ENCODE peak calls at places on chromosomes 5 and 9, in five cellular contexts. One of them, this sample, is unnamed.

GRCh38 chr5:95347516-95348140 is 43.5 kb upstream of the FAM81B start:
- DNase-seq in iris pigment epithelial cell: no peak
- DNase-seq in NCI-H82: no peak
- DNase-seq in hippocampal formation: no peak
- DNase-seq in NCI-H1694: peak; percentile 36
- DNase-seq in this sample: no peak

GRCh38 chr5:136963521-136963920 is 535.6 kb downstream of the SPOCK1 start:
- DNase-seq in hippocampal formation: no peak
- DNase-seq in iris pigment epithelial cell: no peak
- DNase-seq in NCI-H82: no peak
- DNase-seq in NCI-H1694: no peak
- DNase-seq in this sample: no peak

GRCh38 chr5:146919304-146919703 is 40.7 kb upstream of the PPP2R2B start:
- DNase-seq in NCI-H1694: no peak
- DNase-seq in iris pigment epithelial cell: no peak
- DNase-seq in NCI-H82: no peak
- DNase-seq in hippocampal formation: no peak
- DNase-seq in this sample: no peak

GRCh38 chr9:8095531-8096223 is 296.1 kb upstream of the DMAC1 start:
- DNase-seq in NCI-H82: no peak
- DNase-seq in NCI-H1694: no peak
- DNase-seq in hippocampal formation: no peak
- DNase-seq in iris pigment epithelial cell: no peak
- DNase-seq in this sample: no peak

GRCh38 chr9:129962889-129963703 is 79.9 kb downstream of the FNBP1 start:
- DNase-seq in iris pigment epithelial cell: peak; percentile 71
- DNase-seq in hippocampal formation: peak; percentile 37
- DNase-seq in NCI-H1694: no peak
- DNase-seq in NCI-H82: no peak
- DNase-seq in this sample: peak; percentile 61

GRCh38 chr5:150656191-150657132 is 4.6 kb upstream of the MYOZ3 start:
- DNase-seq in NCI-H1694: no peak
- DNase-seq in iris pigment epithelial cell: no peak
- DNase-seq in NCI-H82: peak; percentile 80
- DNase-seq in hippocampal formation: peak; percentile 37
- DNase-seq in this sample: peak; percentile 49

GRCh38 chr5:116546033-116546742 is 28.4 kb downstream of the SEMA6A start:
- DNase-seq in NCI-H1694: no peak
- DNase-seq in NCI-H82: no peak
- DNase-seq in hippocampal formation: no peak
- DNase-seq in iris pigment epithelial cell: no peak
- DNase-seq in this sample: no peak

GRCh38 chr9:96490534-96491078 is 40.6 kb downstream of the HABP4 start:
- DNase-seq in NCI-H1694: no peak
- DNase-seq in hippocampal formation: no peak
- DNase-seq in NCI-H82: no peak
- DNase-seq in iris pigment epithelial cell: no peak
- DNase-seq in this sample: no peak

GRCh38 chr9:107935931-107936330 is 446.4 kb upstream of the KLF4 start:
- DNase-seq in hippocampal formation: no peak
- DNase-seq in NCI-H82: no peak
- DNase-seq in iris pigment epithelial cell: no peak
- DNase-seq in NCI-H1694: no peak
- DNase-seq in this sample: no peak

GRCh38 chr5:2708751-2709150 is 42.7 kb downstream of the IRX2 start:
- DNase-seq in NCI-H82: no peak
- DNase-seq in iris pigment epithelial cell: no peak
- DNase-seq in NCI-H1694: no peak
- DNase-seq in hippocampal formation: no peak
- DNase-seq in this sample: no peak

GRCh38 chr9:129336601-129337286 is 158.7 kb upstream of the IER5L start:
- DNase-seq in hippocampal formation: peak; percentile 26
- DNase-seq in NCI-H1694: no peak
- DNase-seq in iris pigment epithelial cell: peak; percentile 69
- DNase-seq in NCI-H82: no peak
- DNase-seq in this sample: no peak

GRCh38 chr9:116124472-116125040 is 29.0 kb upstream of the PAPPA start:
- DNase-seq in NCI-H1694: no peak
- DNase-seq in iris pigment epithelial cell: peak; percentile 88
- DNase-seq in hippocampal formation: no peak
- DNase-seq in NCI-H82: no peak
- DNase-seq in this sample: no peak

GRCh38 chr9:93956183-93956784 is 1.1 kb upstream of the BARX1 start:
- DNase-seq in hippocampal formation: no peak
- DNase-seq in NCI-H82: no peak
- DNase-seq in NCI-H1694: no peak
- DNase-seq in iris pigment epithelial cell: no peak
- DNase-seq in this sample: no peak

GRCh38 chr9:4829956-4830355 is 37.2 kb downstream of the RCL1 start:
- DNase-seq in iris pigment epithelial cell: peak; percentile 66
- DNase-seq in NCI-H1694: no peak
- DNase-seq in hippocampal formation: no peak
- DNase-seq in NCI-H82: no peak
- DNase-seq in this sample: peak; percentile 50

GRCh38 chr9:127540664-127541041 is 71.4 kb upstream of the STXBP1 start:
- DNase-seq in hippocampal formation: no peak
- DNase-seq in iris pigment epithelial cell: no peak
- DNase-seq in NCI-H82: no peak
- DNase-seq in NCI-H1694: no peak
- DNase-seq in this sample: no peak

GRCh38 chr9:22307013-22307711 is 139.5 kb upstream of the DMRTA1 start:
- DNase-seq in NCI-H1694: peak; percentile 68
- DNase-seq in hippocampal formation: peak; percentile 59
- DNase-seq in iris pigment epithelial cell: peak; percentile 80
- DNase-seq in NCI-H82: peak; percentile 84
- DNase-seq in this sample: peak; percentile 75

GRCh38 chr9:112051812-112052211 is 123.3 kb downstream of the SUSD1 start:
- DNase-seq in NCI-H1694: no peak
- DNase-seq in iris pigment epithelial cell: no peak
- DNase-seq in hippocampal formation: peak; percentile 14
- DNase-seq in NCI-H82: no peak
- DNase-seq in this sample: peak; percentile 80

GRCh38 chr9:93252781-93253530 is 69.0 kb downstream of the WNK2 start:
- DNase-seq in iris pigment epithelial cell: no peak
- DNase-seq in NCI-H82: no peak
- DNase-seq in hippocampal formation: no peak
- DNase-seq in NCI-H1694: no peak
- DNase-seq in this sample: no peak

GRCh38 chr9:34219421-34219820 is 40.6 kb downstream of the UBAP1 start:
- DNase-seq in NCI-H82: no peak
- DNase-seq in NCI-H1694: no peak
- DNase-seq in hippocampal formation: no peak
- DNase-seq in iris pigment epithelial cell: no peak
- DNase-seq in this sample: no peak

GRCh38 chr9:85858351-85858750 is 82.6 kb upstream of the NAA35 start:
- DNase-seq in iris pigment epithelial cell: no peak
- DNase-seq in hippocampal formation: peak; percentile 5
- DNase-seq in NCI-H1694: no peak
- DNase-seq in NCI-H82: no peak
- DNase-seq in this sample: no peak

GRCh38 chr9:129889461-129889935 is 54.2 kb downstream of the USP20 start:
- DNase-seq in NCI-H1694: no peak
- DNase-seq in iris pigment epithelial cell: no peak
- DNase-seq in hippocampal formation: no peak
- DNase-seq in NCI-H82: no peak
- DNase-seq in this sample: no peak

GRCh38 chr9:116387934-116388714 is 234.5 kb downstream of the PAPPA start:
- DNase-seq in hippocampal formation: no peak
- DNase-seq in iris pigment epithelial cell: no peak
- DNase-seq in NCI-H82: no peak
- DNase-seq in NCI-H1694: no peak
- DNase-seq in this sample: no peak

GRCh38 chr5:103244398-103244797 is 14.2 kb upstream of the MACIR start:
- DNase-seq in iris pigment epithelial cell: no peak
- DNase-seq in hippocampal formation: no peak
- DNase-seq in NCI-H82: no peak
- DNase-seq in NCI-H1694: no peak
- DNase-seq in this sample: no peak

GRCh38 chr5:124729687-124730359 is 16.6 kb downstream of the ZNF608 start:
- DNase-seq in iris pigment epithelial cell: no peak
- DNase-seq in hippocampal formation: no peak
- DNase-seq in NCI-H82: peak; percentile 24
- DNase-seq in NCI-H1694: no peak
- DNase-seq in this sample: peak; percentile 83

GRCh38 chr5:159318448-159318847 is 11.8 kb downstream of the IL12B start:
- DNase-seq in iris pigment epithelial cell: no peak
- DNase-seq in NCI-H82: no peak
- DNase-seq in NCI-H1694: no peak
- DNase-seq in hippocampal formation: no peak
- DNase-seq in this sample: no peak

GRCh38 chr9:20611751-20612287 is 10.5 kb downstream of the MLLT3 start:
- DNase-seq in iris pigment epithelial cell: peak; percentile 88
- DNase-seq in NCI-H82: peak; percentile 3
- DNase-seq in NCI-H1694: no peak
- DNase-seq in hippocampal formation: no peak
- DNase-seq in this sample: peak; percentile 73

GRCh38 chr5:143274952-143275351 is 128.5 kb downstream of the NR3C1 start:
- DNase-seq in NCI-H82: no peak
- DNase-seq in iris pigment epithelial cell: no peak
- DNase-seq in hippocampal formation: no peak
- DNase-seq in NCI-H1694: no peak
- DNase-seq in this sample: no peak

GRCh38 chr5:463952-464351 is 21.0 kb downstream of the EXOC3 start:
- DNase-seq in hippocampal formation: no peak
- DNase-seq in NCI-H82: no peak
- DNase-seq in iris pigment epithelial cell: no peak
- DNase-seq in NCI-H1694: no peak
- DNase-seq in this sample: no peak

GRCh38 chr9:92870289-92870688 is 7.5 kb downstream of the ZNF484 start:
- DNase-seq in NCI-H1694: no peak
- DNase-seq in NCI-H82: no peak
- DNase-seq in hippocampal formation: no peak
- DNase-seq in iris pigment epithelial cell: no peak
- DNase-seq in this sample: no peak

GRCh38 chr9:74760031-74760700 is 127.6 kb downstream of the TRPM6 start:
- DNase-seq in hippocampal formation: no peak
- DNase-seq in NCI-H82: no peak
- DNase-seq in iris pigment epithelial cell: peak; percentile 97
- DNase-seq in NCI-H1694: no peak
- DNase-seq in this sample: peak; percentile 91

GRCh38 chr5:107739661-107740060 is 68.9 kb upstream of the EFNA5 start:
- DNase-seq in iris pigment epithelial cell: peak; percentile 7
- DNase-seq in hippocampal formation: no peak
- DNase-seq in NCI-H1694: no peak
- DNase-seq in NCI-H82: no peak
- DNase-seq in this sample: no peak

GRCh38 chr9:83701769-83702168 is 6.0 kb downstream of the UBQLN1 start:
- DNase-seq in NCI-H1694: no peak
- DNase-seq in hippocampal formation: no peak
- DNase-seq in NCI-H82: no peak
- DNase-seq in iris pigment epithelial cell: peak; percentile 93
- DNase-seq in this sample: peak; percentile 81

GRCh38 chr9:89590415-89590814 is 14.4 kb upstream of the GADD45G start:
- DNase-seq in NCI-H82: no peak
- DNase-seq in NCI-H1694: no peak
- DNase-seq in hippocampal formation: no peak
- DNase-seq in iris pigment epithelial cell: no peak
- DNase-seq in this sample: no peak

GRCh38 chr5:3230941-3231340 is 364.7 kb upstream of the IRX1 start:
- DNase-seq in NCI-H1694: no peak
- DNase-seq in iris pigment epithelial cell: no peak
- DNase-seq in NCI-H82: no peak
- DNase-seq in hippocampal formation: no peak
- DNase-seq in this sample: no peak

GRCh38 chr5:148374693-148375360 is 8.9 kb upstream of the FBXO38 start:
- DNase-seq in iris pigment epithelial cell: peak; percentile 78
- DNase-seq in hippocampal formation: peak; percentile 34
- DNase-seq in NCI-H82: peak; percentile 82
- DNase-seq in NCI-H1694: peak; percentile 50
- DNase-seq in this sample: peak; percentile 55

GRCh38 chr9:86035827-86036440 is 63.4 kb downstream of the GOLM1 start:
- DNase-seq in NCI-H82: no peak
- DNase-seq in hippocampal formation: no peak
- DNase-seq in NCI-H1694: no peak
- DNase-seq in iris pigment epithelial cell: no peak
- DNase-seq in this sample: no peak

GRCh38 chr5:142826741-142827492 is 56.7 kb downstream of the ARHGAP26 start:
- DNase-seq in hippocampal formation: no peak
- DNase-seq in NCI-H82: no peak
- DNase-seq in NCI-H1694: no peak
- DNase-seq in iris pigment epithelial cell: peak; percentile 81
- DNase-seq in this sample: peak; percentile 56